ENCODE peak calls at places on chromosomes 16 and 17, in four cellular contexts. One of them, this sample, is unnamed.

GRCh38 chr17:64377769-64378282 is 12.8 kb downstream of the PECAM1 start:
- DNase-seq in body of pancreas: no peak
- DNase-seq in substantia nigra: no peak
- DNase-seq in HEK293T: no peak
- DNase-seq in this sample: no peak

GRCh38 chr17:4230142-4230541 is 33.6 kb downstream of the ANKFY1 start:
- DNase-seq in body of pancreas: peak; percentile 21
- DNase-seq in substantia nigra: no peak
- DNase-seq in HEK293T: no peak
- DNase-seq in this sample: no peak

GRCh38 chr17:63433746-63434591 is 12.1 kb downstream of the CYB561 start:
- DNase-seq in body of pancreas: peak; percentile 78
- DNase-seq in substantia nigra: no peak
- DNase-seq in HEK293T: no peak
- DNase-seq in this sample: no peak

GRCh38 chr17:82716383-82717181 is at the start of gene FN3KRP:
- DNase-seq in body of pancreas: peak; percentile 98
- DNase-seq in substantia nigra: peak; percentile 92
- DNase-seq in HEK293T: peak; percentile 100
- DNase-seq in this sample: peak; percentile 85

GRCh38 chr16:81601601-81602251 is 157.1 kb downstream of the CMIP start:
- DNase-seq in body of pancreas: no peak
- DNase-seq in substantia nigra: no peak
- DNase-seq in HEK293T: no peak
- DNase-seq in this sample: no peak

GRCh38 chr16:67284699-67285646 is 5.6 kb downstream of the PLEKHG4 start:
- DNase-seq in body of pancreas: peak; percentile 77
- DNase-seq in substantia nigra: no peak
- DNase-seq in HEK293T: peak; percentile 66
- DNase-seq in this sample: no peak

GRCh38 chr16:74521691-74522090 is 85.2 kb downstream of the GLG1 start:
- DNase-seq in body of pancreas: no peak
- DNase-seq in substantia nigra: no peak
- DNase-seq in HEK293T: no peak
- DNase-seq in this sample: no peak

GRCh38 chr16:72848759-72849664 is 198.9 kb downstream of the ZFHX3 start:
- DNase-seq in body of pancreas: peak; percentile 92
- DNase-seq in substantia nigra: peak; percentile 32
- DNase-seq in HEK293T: peak; percentile 11
- DNase-seq in this sample: peak; percentile 42

This sample was measured in C1 segment of cervical spinal cord.